ENCODE peak calls at places on chromosomes 13 and 19, in seven cellular contexts. One of them, this sample, is unnamed.

GRCh38 chr13:44307255-44307654 is 66.4 kb upstream of the SERP2 start:
- DNase-seq in RWPE2: no peak
- DNase-seq in uterus: no peak
- DNase-seq in kidney epithelial cell: no peak
- DNase-seq in lung: no peak
- DNase-seq in foreskin fibroblast: no peak
- DNase-seq in tibial artery: no peak
- DNase-seq in this sample: no peak

GRCh38 chr13:38785490-38785889 is 98.6 kb downstream of the FREM2 start:
- DNase-seq in kidney epithelial cell: no peak
- DNase-seq in RWPE2: no peak
- DNase-seq in lung: no peak
- DNase-seq in foreskin fibroblast: no peak
- DNase-seq in tibial artery: no peak
- DNase-seq in uterus: no peak
- DNase-seq in this sample: no peak

GRCh38 chr13:43564941-43565340 is 221.8 kb downstream of the ENOX1 start:
- DNase-seq in RWPE2: no peak
- DNase-seq in uterus: no peak
- DNase-seq in kidney epithelial cell: no peak
- DNase-seq in lung: no peak
- DNase-seq in foreskin fibroblast: no peak
- DNase-seq in tibial artery: no peak
- DNase-seq in this sample: no peak

GRCh38 chr13:21435710-21436151 is 23.4 kb downstream of the ZDHHC20 start:
- DNase-seq in uterus: peak
- DNase-seq in kidney epithelial cell: peak
- DNase-seq in RWPE2: no peak
- DNase-seq in tibial artery: peak
- DNase-seq in foreskin fibroblast: peak
- DNase-seq in lung: peak
- DNase-seq in this sample: peak

GRCh38 chr19:12788025-12788681 is 3.1 kb upstream of the JUNB start:
- DNase-seq in kidney epithelial cell: no peak
- DNase-seq in foreskin fibroblast: no peak
- DNase-seq in lung: no peak
- DNase-seq in tibial artery: no peak
- DNase-seq in RWPE2: no peak
- DNase-seq in uterus: no peak
- DNase-seq in this sample: no peak

GRCh38 chr13:39527961-39528720 is 74.9 kb downstream of the LHFPL6 start:
- DNase-seq in foreskin fibroblast: peak
- DNase-seq in kidney epithelial cell: peak
- DNase-seq in RWPE2: peak
- DNase-seq in tibial artery: peak
- DNase-seq in lung: no peak
- DNase-seq in uterus: peak
- DNase-seq in this sample: peak

GRCh38 chr13:77868717-77869116 is 49.9 kb downstream of the EDNRB start:
- DNase-seq in kidney epithelial cell: no peak
- DNase-seq in lung: no peak
- DNase-seq in RWPE2: no peak
- DNase-seq in tibial artery: no peak
- DNase-seq in uterus: no peak
- DNase-seq in foreskin fibroblast: peak
- DNase-seq in this sample: no peak

GRCh38 chr19:3132971-3133792 is 2.7 kb upstream of the GNA15 start:
- DNase-seq in lung: no peak
- DNase-seq in RWPE2: no peak
- DNase-seq in kidney epithelial cell: peak
- DNase-seq in tibial artery: peak
- DNase-seq in foreskin fibroblast: peak
- DNase-seq in uterus: no peak
- DNase-seq in this sample: no peak

GRCh38 chr13:96650301-96650886 is 343.9 kb downstream of the OXGR1 start:
- DNase-seq in tibial artery: no peak
- DNase-seq in lung: no peak
- DNase-seq in RWPE2: no peak
- DNase-seq in uterus: no peak
- DNase-seq in kidney epithelial cell: peak
- DNase-seq in foreskin fibroblast: peak
- DNase-seq in this sample: peak

GRCh38 chr13:77218274-77218673 is 108.6 kb downstream of the MYCBP2 start:
- DNase-seq in foreskin fibroblast: no peak
- DNase-seq in uterus: no peak
- DNase-seq in kidney epithelial cell: no peak
- DNase-seq in tibial artery: no peak
- DNase-seq in lung: no peak
- DNase-seq in RWPE2: no peak
- DNase-seq in this sample: no peak

GRCh38 chr13:109207618-109208017 is 578.2 kb downstream of the MYO16 start:
- DNase-seq in RWPE2: no peak
- DNase-seq in uterus: no peak
- DNase-seq in kidney epithelial cell: no peak
- DNase-seq in tibial artery: no peak
- DNase-seq in lung: no peak
- DNase-seq in foreskin fibroblast: no peak
- DNase-seq in this sample: no peak

GRCh38 chr13:40271511-40271910 is 394.9 kb downstream of the FOXO1 start:
- DNase-seq in tibial artery: peak
- DNase-seq in uterus: peak
- DNase-seq in kidney epithelial cell: no peak
- DNase-seq in lung: no peak
- DNase-seq in RWPE2: no peak
- DNase-seq in foreskin fibroblast: no peak
- DNase-seq in this sample: no peak

GRCh38 chr13:44031555-44031954 is 151.9 kb downstream of the LACC1 start:
- DNase-seq in kidney epithelial cell: no peak
- DNase-seq in RWPE2: no peak
- DNase-seq in lung: no peak
- DNase-seq in uterus: no peak
- DNase-seq in tibial artery: no peak
- DNase-seq in foreskin fibroblast: no peak
- DNase-seq in this sample: no peak

GRCh38 chr13:32134241-32134801 is 102.7 kb downstream of the FRY start:
- DNase-seq in uterus: no peak
- DNase-seq in lung: no peak
- DNase-seq in foreskin fibroblast: peak
- DNase-seq in tibial artery: no peak
- DNase-seq in kidney epithelial cell: no peak
- DNase-seq in RWPE2: no peak
- DNase-seq in this sample: no peak

GRCh38 chr13:39510296-39510695 is 92.7 kb downstream of the LHFPL6 start:
- DNase-seq in foreskin fibroblast: no peak
- DNase-seq in RWPE2: no peak
- DNase-seq in tibial artery: no peak
- DNase-seq in uterus: no peak
- DNase-seq in lung: no peak
- DNase-seq in kidney epithelial cell: no peak
- DNase-seq in this sample: no peak

GRCh38 chr13:99895428-99895998 is 76.1 kb downstream of the ZIC5 start:
- DNase-seq in RWPE2: no peak
- DNase-seq in tibial artery: no peak
- DNase-seq in uterus: no peak
- DNase-seq in lung: no peak
- DNase-seq in kidney epithelial cell: no peak
- DNase-seq in foreskin fibroblast: peak
- DNase-seq in this sample: no peak

GRCh38 chr13:22929391-22930126 is 251.2 kb upstream of the SGCG start:
- DNase-seq in tibial artery: no peak
- DNase-seq in lung: no peak
- DNase-seq in uterus: no peak
- DNase-seq in foreskin fibroblast: no peak
- DNase-seq in RWPE2: no peak
- DNase-seq in kidney epithelial cell: no peak
- DNase-seq in this sample: no peak

GRCh38 chr19:15869109-15869555 is 28.7 kb downstream of the CYP4F2 start:
- DNase-seq in uterus: no peak
- DNase-seq in lung: peak
- DNase-seq in tibial artery: peak
- DNase-seq in RWPE2: no peak
- DNase-seq in foreskin fibroblast: peak
- DNase-seq in kidney epithelial cell: no peak
- DNase-seq in this sample: no peak

GRCh38 chr19:19643158-19644053 is at the start of gene GMIP:
- DNase-seq in RWPE2: no peak
- DNase-seq in kidney epithelial cell: no peak
- DNase-seq in foreskin fibroblast: peak
- DNase-seq in uterus: peak
- DNase-seq in lung: peak
- DNase-seq in tibial artery: peak
- DNase-seq in this sample: no peak

GRCh38 chr19:13849277-13849676 is 27.7 kb upstream of the NANOS3 start:
- DNase-seq in uterus: no peak
- DNase-seq in lung: no peak
- DNase-seq in tibial artery: no peak
- DNase-seq in kidney epithelial cell: no peak
- DNase-seq in RWPE2: no peak
- DNase-seq in foreskin fibroblast: no peak
- DNase-seq in this sample: no peak

GRCh38 chr19:50420808-50421207 is 2.1 kb downstream of the SPIB start:
- DNase-seq in foreskin fibroblast: no peak
- DNase-seq in kidney epithelial cell: no peak
- DNase-seq in lung: no peak
- DNase-seq in uterus: no peak
- DNase-seq in tibial artery: no peak
- DNase-seq in RWPE2: no peak
- DNase-seq in this sample: no peak
- H3K4me3 ChIP-seq in foreskin fibroblast: no peak
- H3K4me3 ChIP-seq in kidney epithelial cell: no peak
- H3K4me3 ChIP-seq in lung: no peak
- H3K4me3 ChIP-seq in uterus: no peak
- H3K4me3 ChIP-seq in tibial artery: no peak
- H3K4me3 ChIP-seq in RWPE2: no peak
- H3K4me3 ChIP-seq in this sample: no peak

GRCh38 chr13:45325806-45326205 is 15.2 kb downstream of the TPT1 start:
- DNase-seq in RWPE2: no peak
- DNase-seq in foreskin fibroblast: peak
- DNase-seq in tibial artery: peak
- DNase-seq in kidney epithelial cell: peak
- DNase-seq in lung: no peak
- DNase-seq in uterus: no peak
- DNase-seq in this sample: no peak
- TF ChIP-seq CTCF in RWPE2: no peak
- TF ChIP-seq CTCF in foreskin fibroblast: no peak
- TF ChIP-seq CTCF in tibial artery: no peak
- TF ChIP-seq CTCF in kidney epithelial cell: no peak
- TF ChIP-seq CTCF in lung: no peak
- TF ChIP-seq CTCF in uterus: no peak
- TF ChIP-seq CTCF in this sample: no peak

GRCh38 chr13:74466015-74466414 is 331.8 kb upstream of the KLF12 start:
- DNase-seq in RWPE2: no peak
- DNase-seq in lung: no peak
- DNase-seq in uterus: no peak
- DNase-seq in kidney epithelial cell: no peak
- DNase-seq in foreskin fibroblast: no peak
- DNase-seq in tibial artery: no peak
- DNase-seq in this sample: no peak

GRCh38 chr13:74465279-74465678 is 331.1 kb upstream of the KLF12 start:
- DNase-seq in foreskin fibroblast: no peak
- DNase-seq in lung: no peak
- DNase-seq in kidney epithelial cell: no peak
- DNase-seq in uterus: no peak
- DNase-seq in tibial artery: no peak
- DNase-seq in RWPE2: no peak
- DNase-seq in this sample: no peak

GRCh38 chr13:74461011-74461410 is 326.8 kb upstream of the KLF12 start:
- DNase-seq in uterus: no peak
- DNase-seq in kidney epithelial cell: no peak
- DNase-seq in foreskin fibroblast: no peak
- DNase-seq in RWPE2: no peak
- DNase-seq in lung: no peak
- DNase-seq in tibial artery: no peak
- DNase-seq in this sample: no peak

GRCh38 chr13:74464656-74465055 is 330.5 kb upstream of the KLF12 start:
- DNase-seq in uterus: no peak
- DNase-seq in foreskin fibroblast: no peak
- DNase-seq in kidney epithelial cell: no peak
- DNase-seq in tibial artery: no peak
- DNase-seq in lung: no peak
- DNase-seq in RWPE2: no peak
- DNase-seq in this sample: no peak
- H3K4me3 ChIP-seq in uterus: no peak
- H3K4me3 ChIP-seq in foreskin fibroblast: no peak
- H3K4me3 ChIP-seq in kidney epithelial cell: no peak
- H3K4me3 ChIP-seq in tibial artery: no peak
- H3K4me3 ChIP-seq in lung: no peak
- H3K4me3 ChIP-seq in RWPE2: no peak
- H3K4me3 ChIP-seq in this sample: no peak

DNA sequence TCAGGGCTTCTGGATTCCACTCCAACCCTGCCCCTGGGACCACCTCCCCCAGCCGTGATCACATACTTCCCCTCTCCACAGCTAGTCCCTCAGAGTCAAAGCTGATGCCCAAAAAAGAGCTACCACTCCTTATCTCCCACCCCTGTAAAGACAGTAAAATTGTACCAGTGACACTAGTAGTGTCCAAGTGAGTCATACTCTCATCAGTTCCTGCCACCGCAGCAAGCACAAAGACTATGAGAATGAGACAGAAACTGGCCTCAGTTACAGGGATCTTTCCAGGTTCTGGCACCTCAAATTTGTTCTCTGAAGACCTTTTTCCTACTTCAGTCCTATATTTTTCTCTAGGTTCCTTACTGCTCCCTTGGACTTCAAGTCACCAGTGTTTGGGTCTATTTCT is 144.2 kb downstream of the SPRY2 start:
- DNase-seq in foreskin fibroblast: peak
- DNase-seq in RWPE2: no peak
- DNase-seq in kidney epithelial cell: no peak
- DNase-seq in tibial artery: no peak
- DNase-seq in uterus: no peak
- DNase-seq in lung: no peak
- DNase-seq in this sample: no peak
- TF ChIP-seq CTCF in foreskin fibroblast: no peak
- TF ChIP-seq CTCF in RWPE2: no peak
- TF ChIP-seq CTCF in kidney epithelial cell: no peak
- TF ChIP-seq CTCF in tibial artery: no peak
- TF ChIP-seq CTCF in uterus: no peak
- TF ChIP-seq CTCF in lung: no peak
- TF ChIP-seq CTCF in this sample: no peak